ENCODE peak calls at places on chromosomes 5 and 9, in seven cellular contexts. One of them, this sample, is unnamed.
A peak's percentile ranks its signal among the peaks of the same experiment; 100 is the strongest.

GRCh38 chr9:129415954-129416651 is 204.8 kb downstream of the C9orf50 start:
- DNase-seq in IMR-90: no peak
- DNase-seq in heart left ventricle: no peak
- DNase-seq in A673: no peak
- DNase-seq in aorta: no peak
- DNase-seq in naive thymus-derived CD4-positive, alpha-beta T cell: no peak
- DNase-seq in heart right ventricle: no peak
- DNase-seq in this sample: no peak

GRCh38 chr5:7250004-7250403 is 145.9 kb upstream of the ADCY2 start:
- DNase-seq in heart right ventricle: no peak
- DNase-seq in heart left ventricle: no peak
- DNase-seq in aorta: peak; percentile 47
- DNase-seq in IMR-90: no peak
- DNase-seq in A673: no peak
- DNase-seq in naive thymus-derived CD4-positive, alpha-beta T cell: no peak
- DNase-seq in this sample: no peak

GRCh38 chr5:82348749-82349148 is 70.6 kb upstream of the RPS23 start:
- DNase-seq in A673: no peak
- DNase-seq in IMR-90: no peak
- DNase-seq in heart right ventricle: no peak
- DNase-seq in aorta: peak; percentile 73
- DNase-seq in heart left ventricle: no peak
- DNase-seq in naive thymus-derived CD4-positive, alpha-beta T cell: no peak
- DNase-seq in this sample: no peak

GRCh38 chr9:106287108-106287631 is 575.8 kb upstream of the ZNF462 start:
- DNase-seq in naive thymus-derived CD4-positive, alpha-beta T cell: no peak
- DNase-seq in aorta: no peak
- DNase-seq in heart left ventricle: no peak
- DNase-seq in heart right ventricle: no peak
- DNase-seq in A673: peak; percentile 1
- DNase-seq in IMR-90: no peak
- DNase-seq in this sample: no peak

GRCh38 chr9:33817327-33818166 is 587 bp downstream of the UBE2R2 start:
- DNase-seq in heart left ventricle: peak; percentile 67
- DNase-seq in heart right ventricle: peak; percentile 65
- DNase-seq in aorta: peak; percentile 70
- DNase-seq in A673: peak; percentile 71
- DNase-seq in IMR-90: peak; percentile 70
- DNase-seq in naive thymus-derived CD4-positive, alpha-beta T cell: peak; percentile 63
- DNase-seq in this sample: peak; percentile 77

GRCh38 chr5:159182691-159183090 is 26.7 kb downstream of the RNF145 start:
- DNase-seq in heart left ventricle: no peak
- DNase-seq in aorta: no peak
- DNase-seq in A673: no peak
- DNase-seq in heart right ventricle: no peak
- DNase-seq in naive thymus-derived CD4-positive, alpha-beta T cell: no peak
- DNase-seq in IMR-90: peak; percentile 83
- DNase-seq in this sample: no peak

GRCh38 chr9:127550277-127550676 is 61.8 kb upstream of the STXBP1 start:
- DNase-seq in aorta: no peak
- DNase-seq in naive thymus-derived CD4-positive, alpha-beta T cell: no peak
- DNase-seq in heart left ventricle: no peak
- DNase-seq in IMR-90: no peak
- DNase-seq in heart right ventricle: no peak
- DNase-seq in A673: no peak
- DNase-seq in this sample: no peak

GRCh38 chr9:128635266-128636023 is 21.2 kb downstream of the DYNC2I2 start:
- DNase-seq in aorta: peak; percentile 95
- DNase-seq in heart right ventricle: peak; percentile 86
- DNase-seq in A673: peak; percentile 88
- DNase-seq in naive thymus-derived CD4-positive, alpha-beta T cell: no peak
- DNase-seq in heart left ventricle: peak; percentile 96
- DNase-seq in IMR-90: peak; percentile 94
- DNase-seq in this sample: peak; percentile 86

GRCh38 chr9:121667890-121668289 is 16.5 kb downstream of the DAB2IP start:
- DNase-seq in naive thymus-derived CD4-positive, alpha-beta T cell: no peak
- DNase-seq in A673: no peak
- DNase-seq in heart right ventricle: no peak
- DNase-seq in IMR-90: no peak
- DNase-seq in aorta: no peak
- DNase-seq in heart left ventricle: no peak
- DNase-seq in this sample: no peak

GRCh38 chr9:81632599-81632998 is 56.7 kb downstream of the TLE1 start:
- DNase-seq in heart right ventricle: no peak
- DNase-seq in aorta: no peak
- DNase-seq in IMR-90: peak; percentile 94
- DNase-seq in A673: no peak
- DNase-seq in naive thymus-derived CD4-positive, alpha-beta T cell: no peak
- DNase-seq in heart left ventricle: no peak
- DNase-seq in this sample: no peak

GRCh38 chr9:94054731-94055130 is 29.5 kb upstream of the PTPDC1 start:
- DNase-seq in naive thymus-derived CD4-positive, alpha-beta T cell: no peak
- DNase-seq in A673: no peak
- DNase-seq in heart right ventricle: no peak
- DNase-seq in aorta: no peak
- DNase-seq in heart left ventricle: no peak
- DNase-seq in IMR-90: no peak
- DNase-seq in this sample: peak; percentile 11

GRCh38 chr9:131660466-131661405 is 79.1 kb downstream of the RAPGEF1 start:
- DNase-seq in IMR-90: no peak
- DNase-seq in naive thymus-derived CD4-positive, alpha-beta T cell: no peak
- DNase-seq in heart right ventricle: no peak
- DNase-seq in aorta: no peak
- DNase-seq in heart left ventricle: peak; percentile 48
- DNase-seq in A673: no peak
- DNase-seq in this sample: no peak

GRCh38 chr5:14156611-14157493 is 13.7 kb downstream of the TRIO start:
- DNase-seq in aorta: no peak
- DNase-seq in A673: peak; percentile 89
- DNase-seq in heart left ventricle: no peak
- DNase-seq in IMR-90: peak; percentile 99
- DNase-seq in heart right ventricle: peak; percentile 69
- DNase-seq in naive thymus-derived CD4-positive, alpha-beta T cell: no peak
- DNase-seq in this sample: no peak

GRCh38 chr5:132272341-132273210 is 15.1 kb downstream of the PDLIM4 start:
- DNase-seq in heart right ventricle: no peak
- DNase-seq in aorta: peak; percentile 66
- DNase-seq in naive thymus-derived CD4-positive, alpha-beta T cell: peak; percentile 29
- DNase-seq in IMR-90: peak; percentile 39
- DNase-seq in A673: peak; percentile 83
- DNase-seq in heart left ventricle: peak; percentile 49
- DNase-seq in this sample: no peak

GRCh38 chr5:34499001-34499734 is 157.0 kb upstream of the RAI14 start:
- DNase-seq in aorta: no peak
- DNase-seq in IMR-90: peak; percentile 90
- DNase-seq in naive thymus-derived CD4-positive, alpha-beta T cell: no peak
- DNase-seq in heart left ventricle: no peak
- DNase-seq in heart right ventricle: no peak
- DNase-seq in A673: peak; percentile 13
- DNase-seq in this sample: no peak

GRCh38 chr5:138635708-138636107 is 60.5 kb upstream of the HSPA9 start:
- DNase-seq in aorta: no peak
- DNase-seq in naive thymus-derived CD4-positive, alpha-beta T cell: no peak
- DNase-seq in heart left ventricle: no peak
- DNase-seq in heart right ventricle: no peak
- DNase-seq in IMR-90: no peak
- DNase-seq in A673: no peak
- DNase-seq in this sample: no peak

GRCh38 chr5:125349432-125349831 is 603.0 kb upstream of the ZNF608 start:
- DNase-seq in aorta: no peak
- DNase-seq in A673: no peak
- DNase-seq in heart right ventricle: no peak
- DNase-seq in IMR-90: peak; percentile 16
- DNase-seq in naive thymus-derived CD4-positive, alpha-beta T cell: no peak
- DNase-seq in heart left ventricle: no peak
- DNase-seq in this sample: no peak

GRCh38 chr5:10149911-10150310 is 99.8 kb downstream of the ATPSCKMT start:
- DNase-seq in heart right ventricle: no peak
- DNase-seq in A673: no peak
- DNase-seq in heart left ventricle: no peak
- DNase-seq in naive thymus-derived CD4-positive, alpha-beta T cell: no peak
- DNase-seq in IMR-90: no peak
- DNase-seq in aorta: no peak
- DNase-seq in this sample: no peak

GRCh38 chr5:174338204-174339010 is 292.9 kb downstream of the NSG2 start:
- DNase-seq in naive thymus-derived CD4-positive, alpha-beta T cell: no peak
- DNase-seq in heart left ventricle: no peak
- DNase-seq in aorta: peak; percentile 51
- DNase-seq in IMR-90: no peak
- DNase-seq in A673: no peak
- DNase-seq in heart right ventricle: no peak
- DNase-seq in this sample: no peak

GRCh38 chr5:131999471-131999931 is 12.0 kb downstream of the ACSL6 start:
- DNase-seq in naive thymus-derived CD4-positive, alpha-beta T cell: no peak
- DNase-seq in IMR-90: no peak
- DNase-seq in heart left ventricle: no peak
- DNase-seq in A673: no peak
- DNase-seq in aorta: no peak
- DNase-seq in heart right ventricle: no peak
- DNase-seq in this sample: no peak

GRCh38 chr9:36207016-36207415 is 16.3 kb downstream of the CLTA start:
- DNase-seq in A673: peak; percentile 11
- DNase-seq in aorta: no peak
- DNase-seq in IMR-90: peak; percentile 63
- DNase-seq in naive thymus-derived CD4-positive, alpha-beta T cell: no peak
- DNase-seq in heart left ventricle: no peak
- DNase-seq in heart right ventricle: no peak
- DNase-seq in this sample: no peak

GRCh38 chr9:36207546-36208012 is 16.9 kb downstream of the CLTA start:
- DNase-seq in aorta: no peak
- DNase-seq in heart right ventricle: no peak
- DNase-seq in IMR-90: peak; percentile 63
- DNase-seq in heart left ventricle: no peak
- DNase-seq in naive thymus-derived CD4-positive, alpha-beta T cell: no peak
- DNase-seq in A673: no peak
- DNase-seq in this sample: no peak

GRCh38 chr9:36210722-36211121 is 20.0 kb downstream of the CLTA start:
- DNase-seq in IMR-90: no peak
- DNase-seq in aorta: no peak
- DNase-seq in A673: no peak
- DNase-seq in heart left ventricle: no peak
- DNase-seq in heart right ventricle: no peak
- DNase-seq in naive thymus-derived CD4-positive, alpha-beta T cell: no peak
- DNase-seq in this sample: no peak

GRCh38 chr9:36208521-36209253 is 18.0 kb downstream of the CLTA start:
- DNase-seq in naive thymus-derived CD4-positive, alpha-beta T cell: no peak
- DNase-seq in A673: no peak
- DNase-seq in heart left ventricle: no peak
- DNase-seq in IMR-90: no peak
- DNase-seq in heart right ventricle: no peak
- DNase-seq in aorta: no peak
- DNase-seq in this sample: no peak

DNA sequence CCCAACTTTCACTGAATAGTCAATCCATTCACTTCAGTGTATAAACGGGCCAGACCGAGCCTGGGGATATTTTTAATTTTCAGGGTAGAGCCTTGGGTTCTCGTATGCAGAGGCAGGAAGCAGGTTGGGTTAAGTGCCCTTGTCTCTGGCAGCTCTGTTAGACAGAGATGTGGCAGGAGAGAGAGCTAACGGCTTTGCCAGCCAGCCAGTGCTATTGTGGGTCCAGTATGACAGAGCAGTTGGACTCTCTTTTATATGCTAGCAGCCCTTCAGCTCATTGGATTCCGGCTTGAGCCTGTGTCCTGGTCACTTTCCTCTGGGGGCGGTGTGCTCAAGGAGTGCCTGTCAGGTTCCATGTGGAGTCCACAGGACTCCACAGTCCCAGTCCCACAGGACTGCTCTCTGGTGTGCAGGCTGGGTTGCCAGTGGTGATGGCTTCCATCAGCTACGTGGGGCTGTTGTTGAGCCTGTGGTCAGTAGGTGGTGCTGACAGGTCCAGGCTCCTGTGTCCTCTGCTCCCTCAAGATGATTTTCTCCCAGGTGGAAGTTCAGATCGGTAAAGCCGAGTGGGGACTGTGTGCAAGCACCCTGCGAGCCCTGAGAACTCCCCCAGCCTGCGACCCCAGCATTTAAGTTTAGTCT is 14.3 kb downstream of the CLTA start:
- DNase-seq in A673: no peak
- DNase-seq in naive thymus-derived CD4-positive, alpha-beta T cell: no peak
- DNase-seq in heart left ventricle: peak; percentile 42
- DNase-seq in aorta: no peak
- DNase-seq in heart right ventricle: no peak
- DNase-seq in IMR-90: no peak
- DNase-seq in this sample: no peak
- H3K36me3 ChIP-seq in A673: peaks cover 87% of the 10 kb centered on the region
- H3K36me3 ChIP-seq in naive thymus-derived CD4-positive, alpha-beta T cell: peaks cover 43% of the 10 kb centered on the region
- H3K36me3 ChIP-seq in heart left ventricle: peaks cover 100% of the 10 kb centered on the region
- H3K36me3 ChIP-seq in aorta: peaks cover 14% of the 10 kb centered on the region
- H3K36me3 ChIP-seq in heart right ventricle: peaks cover 90% of the 10 kb centered on the region
- H3K36me3 ChIP-seq in IMR-90: peaks cover 71% of the 10 kb centered on the region
- H3K36me3 ChIP-seq in this sample: peaks cover 21% of the 10 kb centered on the region

GRCh38 chr9:15377625-15378252 is 44.9 kb upstream of the SNAPC3 start:
- DNase-seq in heart right ventricle: no peak
- DNase-seq in A673: no peak
- DNase-seq in heart left ventricle: no peak
- DNase-seq in IMR-90: no peak
- DNase-seq in aorta: no peak
- DNase-seq in naive thymus-derived CD4-positive, alpha-beta T cell: no peak
- DNase-seq in this sample: no peak
- H3K9me3 ChIP-seq in heart right ventricle: no peaks in the 10 kb centered on the region
- H3K9me3 ChIP-seq in A673: no peaks in the 10 kb centered on the region
- H3K9me3 ChIP-seq in heart left ventricle: no peaks in the 10 kb centered on the region
- H3K9me3 ChIP-seq in IMR-90: no peaks in the 10 kb centered on the region
- H3K9me3 ChIP-seq in aorta: no peaks in the 10 kb centered on the region
- H3K9me3 ChIP-seq in naive thymus-derived CD4-positive, alpha-beta T cell: no peaks in the 10 kb centered on the region
- H3K9me3 ChIP-seq in this sample: no peaks in the 10 kb centered on the region

DNA sequence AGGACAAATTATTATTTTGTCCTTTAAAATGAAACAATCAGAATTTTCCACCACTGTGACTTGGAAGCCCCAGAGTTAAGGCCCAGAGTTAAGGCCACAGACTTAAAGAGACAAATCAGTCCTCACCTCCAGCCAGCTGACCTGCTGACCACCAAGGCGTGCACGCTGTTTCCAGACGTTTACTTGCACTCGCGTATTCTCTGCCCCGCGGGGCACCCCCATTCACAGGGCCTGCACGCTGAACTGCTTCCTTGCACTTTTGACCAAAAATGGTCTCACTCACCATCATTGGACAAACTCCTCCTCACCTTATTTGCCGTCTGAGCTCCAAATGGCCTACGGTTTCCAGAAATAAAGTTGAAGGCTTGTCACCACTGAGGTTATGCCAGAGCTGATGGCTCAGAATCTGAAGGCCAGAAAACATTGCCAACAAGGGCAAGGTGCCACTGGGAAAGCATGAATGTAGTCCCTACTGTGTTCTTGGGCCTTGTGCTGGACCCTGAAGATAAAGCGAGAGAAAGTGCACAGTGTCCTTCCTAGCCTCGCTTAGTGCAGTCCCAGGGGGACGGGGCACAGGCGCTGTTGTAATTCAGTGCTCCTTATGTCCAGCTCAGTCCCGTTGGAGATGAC is 84.3 kb downstream of the NDFIP1 start:
- DNase-seq in IMR-90: no peak
- DNase-seq in heart right ventricle: peak; percentile 43
- DNase-seq in aorta: peak; percentile 80
- DNase-seq in naive thymus-derived CD4-positive, alpha-beta T cell: no peak
- DNase-seq in A673: no peak
- DNase-seq in heart left ventricle: peak; percentile 63
- DNase-seq in this sample: no peak
- H3K4me1 ChIP-seq in IMR-90: peaks cover 5% of the 10 kb centered on the region
- H3K4me1 ChIP-seq in heart right ventricle: peaks cover 12% of the 10 kb centered on the region
- H3K4me1 ChIP-seq in aorta: no peaks in the 10 kb centered on the region
- H3K4me1 ChIP-seq in naive thymus-derived CD4-positive, alpha-beta T cell: no peaks in the 10 kb centered on the region
- H3K4me1 ChIP-seq in A673: no peaks in the 10 kb centered on the region
- H3K4me1 ChIP-seq in heart left ventricle: peaks cover 4% of the 10 kb centered on the region
- H3K4me1 ChIP-seq in this sample: no peaks in the 10 kb centered on the region

GRCh38 chr9:120568816-120569215 is 11.2 kb downstream of the CDK5RAP2 start:
- DNase-seq in A673: no peak
- DNase-seq in naive thymus-derived CD4-positive, alpha-beta T cell: no peak
- DNase-seq in aorta: no peak
- DNase-seq in heart right ventricle: no peak
- DNase-seq in heart left ventricle: no peak
- DNase-seq in IMR-90: no peak
- DNase-seq in this sample: no peak
- H3K36me3 ChIP-seq in A673: peaks cover 64% of the 10 kb centered on the region
- H3K36me3 ChIP-seq in naive thymus-derived CD4-positive, alpha-beta T cell: no peaks in the 10 kb centered on the region
- H3K36me3 ChIP-seq in aorta: peaks cover 2% of the 10 kb centered on the region
- H3K36me3 ChIP-seq in heart right ventricle: peaks cover 69% of the 10 kb centered on the region
- H3K36me3 ChIP-seq in heart left ventricle: peaks cover 80% of the 10 kb centered on the region
- H3K36me3 ChIP-seq in IMR-90: peaks cover 18% of the 10 kb centered on the region
- H3K36me3 ChIP-seq in this sample: no peaks in the 10 kb centered on the region

This sample was measured in mucosa of descending colon.